ENCODE peak calls at places on chromosomes 7 and 10, in four cellular contexts. One of them, this sample, is unnamed.

GRCh38 chr10:74289172-74289571 is 138.2 kb downstream of the ADK start:
- DNase-seq in K562: no peak
- DNase-seq in WTC11: no peak
- DNase-seq in HepG2: no peak
- DNase-seq in this sample: no peak

GRCh38 chr7:51101111-51101757 is 215.4 kb downstream of the COBL start:
- DNase-seq in K562: no peak
- DNase-seq in WTC11: no peak
- DNase-seq in HepG2: no peak
- DNase-seq in this sample: no peak

GRCh38 chr10:131997366-131998049 is 15.8 kb upstream of the BNIP3 start:
- DNase-seq in K562: no peak
- DNase-seq in WTC11: peak
- DNase-seq in HepG2: peak
- DNase-seq in this sample: peak

GRCh38 chr10:507355-507699 is 182.1 kb downstream of the DIP2C start:
- DNase-seq in K562: no peak
- DNase-seq in HepG2: no peak
- DNase-seq in WTC11: no peak
- DNase-seq in this sample: no peak

GRCh38 chr7:151863386-151864079 is 13.4 kb downstream of the PRKAG2 start:
- DNase-seq in WTC11: peak
- DNase-seq in K562: no peak
- DNase-seq in HepG2: peak
- DNase-seq in this sample: no peak

GRCh38 chr7:155288055-155288454 is 9.6 kb upstream of the INSIG1 start:
- DNase-seq in HepG2: no peak
- DNase-seq in WTC11: no peak
- DNase-seq in K562: no peak
- DNase-seq in this sample: no peak

GRCh38 chr7:70539196-70539595 is 592.7 kb upstream of the GALNT17 start:
- DNase-seq in WTC11: no peak
- DNase-seq in K562: no peak
- DNase-seq in HepG2: no peak
- DNase-seq in this sample: no peak

GRCh38 chr10:104923501-104923900 is 282.4 kb downstream of the SORCS3 start:
- DNase-seq in K562: no peak
- DNase-seq in HepG2: no peak
- DNase-seq in WTC11: no peak
- DNase-seq in this sample: no peak

GRCh38 chr10:91632671-91633550 is at the start of gene PPP1R3C:
- DNase-seq in K562: no peak
- DNase-seq in HepG2: peak
- DNase-seq in WTC11: peak
- DNase-seq in this sample: peak

GRCh38 chr10:69048103-69048502 is 39.8 kb upstream of the SRGN start:
- DNase-seq in K562: no peak
- DNase-seq in WTC11: no peak
- DNase-seq in HepG2: no peak
- DNase-seq in this sample: no peak

GRCh38 chr7:5143935-5144903 is 45.8 kb upstream of the WIPI2 start:
- DNase-seq in HepG2: no peak
- DNase-seq in WTC11: peak
- DNase-seq in K562: peak
- DNase-seq in this sample: no peak

GRCh38 chr10:78981970-78982281 is 86.8 kb upstream of the ZMIZ1 start:
- DNase-seq in K562: no peak
- DNase-seq in HepG2: peak
- DNase-seq in WTC11: peak
- DNase-seq in this sample: no peak

GRCh38 chr7:76302299-76303056 is at the start of gene HSPB1:
- DNase-seq in WTC11: peak
- DNase-seq in K562: peak
- DNase-seq in HepG2: peak
- DNase-seq in this sample: peak

GRCh38 chr10:8617792-8618191 is 563.3 kb downstream of the GATA3 start:
- DNase-seq in WTC11: no peak
- DNase-seq in HepG2: no peak
- DNase-seq in K562: no peak
- DNase-seq in this sample: peak

GRCh38 chr10:74898201-74898976 is 72.0 kb downstream of the KAT6B start:
- DNase-seq in HepG2: peak
- DNase-seq in WTC11: no peak
- DNase-seq in K562: no peak
- DNase-seq in this sample: no peak

GRCh38 chr10:65358565-65358964 is 1567.3 kb upstream of the LRRTM3 start:
- DNase-seq in HepG2: peak
- DNase-seq in K562: no peak
- DNase-seq in WTC11: peak
- DNase-seq in this sample: no peak

GRCh38 chr10:70843776-70844489 is 28.2 kb downstream of the SGPL1 start:
- DNase-seq in K562: no peak
- DNase-seq in WTC11: no peak
- DNase-seq in HepG2: no peak
- DNase-seq in this sample: no peak

DNA sequence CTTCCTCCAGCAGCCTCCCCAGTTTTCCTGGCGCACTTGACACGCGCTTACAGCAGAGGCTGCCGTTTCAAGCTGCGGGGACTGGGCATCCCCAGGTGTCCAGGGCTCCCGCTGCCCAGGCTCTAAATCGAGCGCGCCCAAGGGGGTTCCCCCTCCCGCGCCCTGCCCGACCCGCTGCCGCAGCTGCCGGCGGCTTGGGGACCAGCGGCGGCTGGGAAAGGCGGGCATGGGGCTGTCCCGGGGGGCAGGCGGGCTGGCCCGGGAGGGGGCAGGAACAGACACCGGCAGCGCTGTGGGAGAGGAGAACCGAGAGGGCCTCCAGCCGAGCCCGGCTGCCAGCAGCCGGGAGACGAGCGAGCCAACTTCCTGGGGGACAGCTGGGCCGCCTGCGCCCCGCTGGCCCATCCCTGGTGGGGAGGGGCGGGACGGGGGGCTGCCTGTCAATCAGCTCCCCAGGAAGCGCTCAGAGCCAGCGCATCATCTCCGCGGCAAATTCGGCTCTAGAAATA is 14.9 kb downstream of the GRID2IP start:
- DNase-seq in WTC11: peak
- DNase-seq in HepG2: no peak
- DNase-seq in K562: no peak
- DNase-seq in this sample: no peak
- TF ChIP-seq NR3C1 in WTC11: no peak
- TF ChIP-seq NR3C1 in HepG2: no peak
- TF ChIP-seq NR3C1 in K562: no peak
- TF ChIP-seq NR3C1 in this sample: no peak

GRCh38 chr10:76285012-76285411 is 853.6 kb downstream of the LRMDA start:
- DNase-seq in WTC11: no peak
- DNase-seq in HepG2: peak
- DNase-seq in K562: no peak
- DNase-seq in this sample: no peak
- TF ChIP-seq NR3C1 in WTC11: no peak
- TF ChIP-seq NR3C1 in HepG2: no peak
- TF ChIP-seq NR3C1 in K562: no peak
- TF ChIP-seq NR3C1 in this sample: no peak

GRCh38 chr7:27605689-27606269 is 56.9 kb downstream of the HIBADH start:
- DNase-seq in HepG2: peak
- DNase-seq in K562: no peak
- DNase-seq in WTC11: no peak
- DNase-seq in this sample: peak
- TF ChIP-seq NR3C1 in HepG2: no peak
- TF ChIP-seq NR3C1 in K562: no peak
- TF ChIP-seq NR3C1 in WTC11: no peak
- TF ChIP-seq NR3C1 in this sample: no peak

GRCh38 chr10:116286801-116287200 is 13.8 kb upstream of the GFRA1 start:
- DNase-seq in HepG2: no peak
- DNase-seq in K562: no peak
- DNase-seq in WTC11: no peak
- DNase-seq in this sample: no peak

GRCh38 chr10:116289652-116290051 is 16.6 kb upstream of the GFRA1 start:
- DNase-seq in WTC11: no peak
- DNase-seq in K562: no peak
- DNase-seq in HepG2: no peak
- DNase-seq in this sample: no peak

GRCh38 chr10:116292493-116292892 is 19.5 kb upstream of the GFRA1 start:
- DNase-seq in K562: no peak
- DNase-seq in HepG2: no peak
- DNase-seq in WTC11: no peak
- DNase-seq in this sample: no peak

DNA sequence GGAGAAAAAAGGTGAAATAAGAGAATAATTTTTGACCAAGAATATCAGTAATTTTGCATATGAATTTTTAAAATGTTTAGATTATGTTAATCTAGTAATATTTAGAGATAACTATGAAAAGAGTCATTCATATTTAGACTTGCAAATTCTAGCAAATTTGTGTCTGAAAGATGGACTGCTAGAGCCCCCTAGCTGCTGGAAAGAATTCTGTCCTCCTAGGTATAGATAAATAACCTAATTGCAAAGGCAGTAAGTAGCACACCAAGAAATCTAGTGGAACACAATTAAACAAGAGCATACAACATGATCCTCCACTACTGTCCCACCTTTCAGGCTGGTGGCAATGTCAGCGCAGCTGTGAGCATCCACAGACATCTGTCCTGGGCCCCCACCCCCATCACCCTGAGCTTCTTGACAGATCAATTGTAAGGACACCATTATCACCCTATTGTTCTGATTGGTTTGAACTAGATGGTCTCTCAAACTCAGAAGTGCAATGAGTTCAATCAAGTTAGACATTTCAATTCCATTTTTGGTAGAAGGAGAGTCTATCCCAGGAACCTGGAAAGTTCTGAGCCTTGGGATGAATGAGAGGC is 15.0 kb upstream of the GFRA1 start:
- DNase-seq in HepG2: peak
- DNase-seq in K562: no peak
- DNase-seq in WTC11: peak
- DNase-seq in this sample: peak
- TF ChIP-seq NR3C1 in HepG2: no peak
- TF ChIP-seq NR3C1 in K562: no peak
- TF ChIP-seq NR3C1 in WTC11: no peak
- TF ChIP-seq NR3C1 in this sample: no peak

DNA sequence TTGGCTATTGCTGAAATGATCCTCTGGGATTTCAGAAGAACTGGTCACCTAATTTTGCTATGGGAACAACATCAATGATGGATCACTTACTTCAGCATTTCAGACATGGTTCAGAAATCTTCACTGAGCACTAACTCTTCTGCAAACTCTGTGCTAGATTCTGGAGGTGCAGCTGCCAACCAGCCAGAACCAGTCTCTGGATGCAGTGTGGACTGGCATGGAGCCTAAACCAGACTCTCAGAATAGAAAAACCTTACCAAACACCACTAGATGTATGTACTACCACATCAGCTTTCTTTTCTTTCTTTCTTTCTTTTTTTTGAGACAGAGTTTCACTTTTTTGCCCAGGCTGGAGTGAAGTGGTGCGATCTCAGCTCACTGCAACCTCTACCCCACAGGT is 31.9 kb upstream of the DNMBP start:
- DNase-seq in K562: no peak
- DNase-seq in WTC11: no peak
- DNase-seq in HepG2: no peak
- DNase-seq in this sample: no peak
- TF ChIP-seq NR3C1 in K562: no peak
- TF ChIP-seq NR3C1 in WTC11: no peak
- TF ChIP-seq NR3C1 in HepG2: no peak
- TF ChIP-seq NR3C1 in this sample: no peak

GRCh38 chr10:130637271-130637670 is 501.1 kb downstream of the GLRX3 start:
- DNase-seq in HepG2: no peak
- DNase-seq in WTC11: no peak
- DNase-seq in K562: no peak
- DNase-seq in this sample: no peak

GRCh38 chr10:130631139-130631864 is 495.1 kb downstream of the GLRX3 start:
- DNase-seq in HepG2: no peak
- DNase-seq in WTC11: no peak
- DNase-seq in K562: no peak
- DNase-seq in this sample: no peak

GRCh38 chr10:130634796-130635195 is 498.6 kb downstream of the GLRX3 start:
- DNase-seq in WTC11: no peak
- DNase-seq in HepG2: no peak
- DNase-seq in K562: no peak
- DNase-seq in this sample: no peak

GRCh38 chr10:130636303-130636702 is 500.1 kb downstream of the GLRX3 start:
- DNase-seq in K562: no peak
- DNase-seq in WTC11: no peak
- DNase-seq in HepG2: no peak
- DNase-seq in this sample: no peak

DNA sequence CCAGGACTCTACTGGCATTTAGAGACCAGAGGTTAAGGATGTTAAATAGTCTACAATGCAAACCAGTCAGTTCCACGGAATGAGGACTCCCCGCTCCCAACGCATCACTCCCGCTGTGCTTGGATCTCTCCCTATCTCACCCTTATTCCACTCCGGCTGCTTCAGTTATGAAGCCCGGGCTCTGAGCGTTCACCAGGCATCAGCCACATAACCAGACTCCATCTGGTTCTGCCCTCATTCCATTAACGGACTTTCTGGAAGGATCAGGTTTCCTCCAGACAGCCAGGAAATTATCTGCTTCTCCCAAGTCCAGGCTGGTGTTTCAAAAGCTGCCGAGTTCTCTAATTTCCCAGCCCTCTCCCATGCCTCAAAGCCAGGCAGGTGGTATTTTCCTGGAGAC is 499.3 kb downstream of the GLRX3 start:
- DNase-seq in K562: no peak
- DNase-seq in HepG2: no peak
- DNase-seq in WTC11: no peak
- DNase-seq in this sample: no peak
- TF ChIP-seq NR3C1 in K562: no peak
- TF ChIP-seq NR3C1 in HepG2: no peak
- TF ChIP-seq NR3C1 in WTC11: no peak
- TF ChIP-seq NR3C1 in this sample: no peak

This sample was measured in A549.